ENCODE peak calls at places on chromosomes 16 and 17, in eight cellular contexts. K is AG08395; Y is activated CD4-positive, alpha-beta memory T cell treated with anti-CD3 and anti-CD28 coated beads, Interleukin-2, amount 10 ng/mL, durations not matched to agents 7 days and 5 days; Z is neural crest cell; D is stimulated activated CD8-positive, alpha-beta memory T cell treated with anti-CD3 and anti-CD28 coated beads, Interleukin-4, amount 100 ng/mL, for 4 hours; U is progenitor cell of endocrine pancreas; E is memory B cell; C is frontal cortex. T is an unnamed sample.

GRCh38 chr16:82881517-82881916 is 254.7 kb downstream of the CDH13 start:
- DNase-seq in K (no peak), E (no peak), C (no peak), Z (no peak), Y (no peak), U (no peak), D (no peak), T (no peak)

GRCh38 chr16:85524630-85525463 is 88.3 kb upstream of the GSE1 start:
- DNase-seq in E (no peak), Y (no peak), Z (no peak), U (no peak), C (peak), K (peak), D (no peak), T (no peak)

GRCh38 chr17:44444735-44445105 is 55.3 kb upstream of the ITGA2B start:
- DNase-seq in E (no peak), K (no peak), Z (no peak), C (no peak), D (no peak), Y (no peak), U (no peak), T (no peak)

GRCh38 chr17:36888236-36888957 is 48.9 kb upstream of the LHX1 start:
- DNase-seq in E (no peak), K (no peak), Z (no peak), Y (no peak), C (no peak), D (no peak), U (no peak), T (no peak)

GRCh38 chr17:39738568-39738901 is 797 bp downstream of the GRB7 start:
- DNase-seq in C (no peak), K (no peak), E (peak), D (no peak), U (no peak), Y (peak), Z (no peak), T (no peak)

GRCh38 chr17:20156196-20157077 is 147.3 kb downstream of the SPECC1 start:
- DNase-seq in D (peak), E (peak), Z (no peak), U (peak), C (peak), Y (no peak), K (peak), T (peak)

GRCh38 chr16:86414991-86415740 is 95.2 kb upstream of the FOXF1 start:
- DNase-seq in D (no peak), U (no peak), K (no peak), E (no peak), C (no peak), Y (no peak), Z (no peak), T (no peak)

GRCh38 chr16:11032922-11033291 is 88.5 kb downstream of the CLEC16A start:
- DNase-seq in D (no peak), K (peak), E (no peak), C (no peak), Y (no peak), Z (no peak), U (no peak), T (no peak)

GRCh38 chr16:87927195-87927562 is 9.2 kb downstream of the CA5A start:
- DNase-seq in Y (no peak), E (no peak), C (no peak), K (no peak), U (no peak), Z (no peak), D (no peak), T (no peak)

T was measured in omental fat pad.